ENCODE peak calls at places on chromosome 6, in nine cellular contexts. K, F, Y, B, Z, G, L, X and V are unnamed samples.

GRCh38 chr6:166987448-166987847 is 11.7 kb upstream of the CEP43 start:
- DNase-seq in X (no peak), L (no peak), Y (no peak), Z (no peak), F (no peak), G (no peak), K (no peak), B (no peak), V (no peak)

GRCh38 chr6:15330174-15330934 is 84.5 kb downstream of the JARID2 start:
- DNase-seq in G (no peak), L (peak), F (no peak), B (no peak), Y (no peak), Z (no peak), K (no peak), X (no peak), V (peak)

GRCh38 chr6:128569737-128570438 is 49.5 kb upstream of the PTPRK start:
- DNase-seq in X (peak), Z (no peak), B (peak), Y (peak), G (no peak), K (no peak), L (peak), F (peak), V (peak)

GRCh38 chr6:71498643-71499042 is 210.0 kb downstream of the OGFRL1 start:
- DNase-seq in Z (no peak), K (no peak), F (no peak), B (no peak), G (no peak), Y (no peak), X (no peak), L (no peak), V (no peak)

GRCh38 chr6:84581494-84582259 is 182.7 kb downstream of the TBX18 start:
- DNase-seq in K (no peak), Y (peak), Z (no peak), X (no peak), L (peak), B (peak), F (peak), G (no peak), V (peak)

GRCh38 chr6:121697921-121698320 is 262.5 kb downstream of the GJA1 start:
- DNase-seq in B (no peak), F (no peak), L (no peak), X (no peak), G (no peak), Y (no peak), Z (no peak), K (no peak), V (no peak)

GRCh38 chr6:129852257-129852858 is 8.8 kb downstream of the TMEM244 start:
- DNase-seq in L (no peak), Z (no peak), F (no peak), Y (no peak), X (no peak), B (no peak), G (no peak), K (no peak), V (no peak)

GRCh38 chr6:112827793-112828192 is 480.7 kb downstream of the RFPL4B start:
- DNase-seq in F (no peak), B (no peak), K (peak), Y (no peak), X (peak), L (peak), G (no peak), Z (peak), V (peak)

GRCh38 chr6:159312204-159312603 is 143.0 kb downstream of the FNDC1 start:
- DNase-seq in Z (no peak), Y (no peak), K (no peak), G (no peak), X (no peak), L (peak), B (no peak), F (peak), V (no peak)

GRCh38 chr6:17967668-17968067 is 19.8 kb downstream of the KIF13A start:
- DNase-seq in Y (no peak), X (no peak), K (no peak), L (no peak), Z (no peak), G (no peak), F (no peak), B (no peak), V (no peak)

GRCh38 chr6:168345896-168346754 is 26.5 kb upstream of the DACT2 start:
- DNase-seq in B (no peak), K (no peak), L (no peak), Y (no peak), F (no peak), G (peak), Z (no peak), X (no peak), V (no peak)

GRCh38 chr6:4637691-4638433 is 138.3 kb upstream of the CDYL start:
- DNase-seq in G (no peak), F (peak), L (peak), Y (peak), K (no peak), X (no peak), Z (no peak), B (peak), V (peak)

GRCh38 chr6:139888691-139889122 is 514.3 kb upstream of the CITED2 start:
- DNase-seq in Y (no peak), X (peak), K (no peak), B (no peak), Z (no peak), L (peak), G (no peak), F (no peak), V (peak)

GRCh38 chr6:35214869-35215664 is 1.3 kb downstream of the SCUBE3 start:
- DNase-seq in X (peak), Z (no peak), G (no peak), L (no peak), B (no peak), K (no peak), Y (no peak), F (no peak), V (no peak)

GRCh38 chr6:35215665-35216411 is 2.1 kb downstream of the SCUBE3 start:
- DNase-seq in G (no peak), F (no peak), X (no peak), L (no peak), B (no peak), Z (no peak), Y (no peak), K (no peak), V (no peak)

GRCh38 chr6:35216412-35216732 is 2.6 kb downstream of the SCUBE3 start:
- DNase-seq in B (no peak), X (no peak), K (no peak), G (no peak), L (peak), Y (no peak), Z (no peak), F (no peak), V (no peak)

GRCh38 chr6:35213161-35213823 is 464 bp upstream of the SCUBE3 start:
- DNase-seq in L (no peak), F (no peak), Y (no peak), B (no peak), X (peak), G (no peak), K (no peak), Z (no peak), V (no peak)

DNA sequence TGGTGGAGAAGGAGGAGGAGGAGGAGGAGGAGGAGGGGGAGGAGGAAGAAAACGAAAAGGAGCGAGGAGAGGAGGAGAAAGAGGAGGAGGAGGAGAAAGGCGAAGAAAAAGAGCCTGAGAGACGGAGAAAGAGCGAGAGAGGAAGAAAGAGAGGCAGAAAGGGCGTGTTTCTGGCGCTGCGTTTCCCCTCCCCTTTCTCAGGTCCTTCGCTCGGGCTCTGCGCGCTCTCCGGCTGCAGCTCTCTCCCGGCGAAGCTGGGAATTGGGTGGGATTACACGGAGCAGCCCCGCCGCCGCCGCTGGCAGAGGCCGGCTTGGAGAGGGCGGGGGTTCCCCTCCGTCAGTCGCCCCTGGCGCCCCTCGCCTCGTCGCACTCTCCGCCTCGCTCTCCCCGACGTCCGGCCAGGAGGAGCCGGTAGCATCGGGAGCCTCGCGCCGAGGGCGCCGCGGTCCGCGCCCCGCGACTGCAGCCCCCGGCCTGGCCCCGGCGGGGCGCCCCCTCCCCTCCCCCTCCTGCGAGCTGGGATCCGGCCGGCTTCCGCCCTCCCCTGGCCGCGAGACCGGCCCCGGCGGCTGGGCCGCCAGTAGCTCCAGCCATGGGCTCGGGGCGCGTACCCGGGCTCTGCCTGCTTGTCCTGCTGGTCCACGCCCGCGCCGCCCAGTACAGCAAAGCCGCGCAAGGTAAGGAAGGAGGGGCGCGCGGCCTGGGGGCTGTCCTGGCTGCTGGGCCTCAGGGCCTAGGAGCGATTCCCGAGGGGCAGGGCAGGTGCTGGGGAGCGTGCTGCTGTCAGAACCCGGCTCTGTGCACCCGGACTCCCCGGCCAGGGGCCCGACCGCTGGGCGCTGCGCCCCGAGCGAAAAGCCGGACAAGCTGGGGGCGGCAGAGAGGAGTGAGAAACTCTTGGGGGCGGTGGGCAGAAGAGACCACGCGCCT is at the start of gene SCUBE3:
- DNase-seq in X (peak), G (no peak), Z (no peak), B (no peak), K (peak), F (no peak), Y (no peak), L (peak), V (peak)
- H3K4me3 ChIP-seq in X (peak), G (peak), Z (peak), B (peak), K (peak), F (peak), Y (peak), L (peak), V (peak)

DNA sequence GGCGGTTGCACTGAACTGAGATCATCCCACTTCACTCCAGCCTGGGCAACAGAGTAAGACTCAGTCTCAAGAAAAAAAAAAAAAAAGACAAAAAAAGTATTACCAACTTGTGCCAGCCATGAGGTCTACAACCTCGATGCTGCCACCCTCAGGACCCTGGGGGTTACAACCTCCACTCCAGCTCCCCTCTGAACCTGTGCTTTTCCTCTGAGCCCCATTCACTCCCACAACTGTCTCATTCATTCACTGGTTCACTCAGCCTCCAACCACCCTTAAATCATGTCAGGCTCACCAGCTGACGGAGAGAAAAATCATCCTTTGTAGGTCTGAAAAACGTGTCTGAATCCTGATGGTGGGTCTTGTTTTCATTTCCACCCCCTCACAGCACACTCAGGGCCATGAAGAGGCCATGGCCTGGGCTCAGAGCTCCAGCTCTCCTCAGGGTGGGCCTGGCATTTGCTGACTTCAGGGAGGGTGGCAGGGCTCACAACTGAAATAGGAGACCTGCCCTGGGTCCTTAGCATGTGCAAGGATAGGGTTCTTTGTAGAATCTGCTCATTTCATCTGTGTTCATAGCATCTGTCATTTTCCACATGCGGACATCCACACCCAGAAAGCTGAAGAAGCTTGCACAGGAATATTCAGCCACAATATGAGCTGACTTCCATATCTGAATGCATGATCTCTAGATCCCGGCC is 1.9 kb upstream of the ULBP1 start:
- DNase-seq in Z (no peak), G (peak), X (peak), F (no peak), L (peak), K (no peak), Y (no peak), B (peak), V (no peak)
- TF ChIP-seq CTCF in Z (no peak), G (no peak), X (peak), F (peak), L (peak), K (no peak), Y (peak), B (peak), V (peak)

DNA sequence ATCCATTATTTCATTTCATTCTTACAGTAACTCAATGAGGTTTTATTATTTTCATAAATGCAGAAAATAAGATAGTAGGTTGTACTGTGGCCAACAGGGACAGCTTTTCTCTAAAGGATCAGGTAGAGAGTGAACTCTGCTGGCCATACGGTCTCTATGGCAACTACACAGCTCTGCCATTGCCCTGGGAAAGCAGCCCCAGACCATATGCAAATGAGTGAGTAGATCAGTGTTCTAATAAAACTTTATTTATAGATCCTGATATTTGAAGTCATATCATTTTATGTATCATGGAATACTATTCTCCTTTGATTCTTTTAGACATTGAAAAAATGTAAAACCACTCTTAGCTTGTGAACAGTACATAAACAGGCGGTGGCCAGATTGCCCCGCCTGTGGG is 192.5 kb upstream of the RREB1 start:
- DNase-seq in Z (no peak), F (no peak), Y (no peak), G (no peak), B (no peak), K (no peak), L (no peak), X (no peak), V (no peak)
- H3K4me3 ChIP-seq in Z (peak), F (no peak), Y (no peak), G (peak), B (no peak), K (no peak), L (no peak), X (no peak), V (peak)

GRCh38 chr6:56246941-56247653 is at the start of gene COL21A1:
- DNase-seq in Z (no peak), B (no peak), Y (no peak), K (peak), G (peak), X (peak), L (no peak), F (no peak), V (peak)
- TF ChIP-seq CTCF in Z (no peak), B (peak), Y (peak), K (peak), G (no peak), X (peak), L (peak), F (peak), V (peak)

DNA sequence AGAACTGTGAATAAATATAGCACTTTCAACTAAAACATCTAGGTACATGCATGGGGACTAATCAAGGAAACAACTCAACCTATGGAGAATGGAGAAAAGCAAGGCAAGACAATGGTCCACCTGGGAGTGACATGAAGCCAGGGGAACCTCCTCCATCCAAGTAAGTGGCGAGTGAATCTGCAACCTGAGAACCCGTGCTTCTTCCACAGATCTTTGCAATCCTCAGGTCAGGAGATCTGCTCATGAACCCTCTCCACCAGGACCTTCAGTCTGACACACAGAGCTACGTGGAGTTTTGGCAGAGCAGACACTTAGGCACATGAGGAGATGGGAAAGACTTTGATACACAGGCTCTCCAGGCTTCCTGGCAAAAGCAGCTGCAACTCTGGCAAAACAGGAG is 58.8 kb upstream of the KHDRBS2 start:
- DNase-seq in Z (no peak), F (no peak), X (no peak), B (no peak), Y (no peak), L (no peak), K (no peak), G (no peak), V (no peak)
- H3K4me3 ChIP-seq in Z (no peak), F (no peak), X (no peak), B (no peak), Y (no peak), L (no peak), K (no peak), G (no peak), V (no peak)

DNA sequence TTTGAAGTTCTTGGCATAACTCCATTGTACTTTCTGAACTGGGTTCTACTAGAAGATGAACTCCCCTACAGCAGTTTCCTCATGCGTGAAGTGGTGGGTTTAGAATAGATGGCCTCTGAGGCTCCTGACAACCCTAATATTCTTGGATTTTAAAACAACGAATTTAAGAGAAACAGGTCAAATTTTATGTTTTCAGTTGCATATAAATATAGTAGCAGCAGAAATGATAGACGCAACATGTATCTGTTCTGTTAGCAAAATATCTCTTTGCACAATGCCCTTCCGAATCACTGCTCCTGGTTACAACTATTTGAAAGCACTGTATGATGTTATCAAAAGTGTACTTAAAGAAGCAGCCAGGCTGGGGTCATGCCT is 247.2 kb downstream of the TBC1D7 start:
- DNase-seq in G (no peak), X (no peak), K (no peak), B (no peak), Z (no peak), F (no peak), L (no peak), Y (no peak), V (no peak)
- TF ChIP-seq CTCF in G (no peak), X (no peak), K (no peak), B (no peak), Z (no peak), F (no peak), L (no peak), Y (no peak), V (no peak)

GRCh38 chr6:111676383-111676782 is 70.7 kb upstream of the TRAF3IP2 start:
- DNase-seq in L (no peak), B (no peak), K (no peak), F (no peak), Z (no peak), G (no peak), Y (no peak), X (peak), V (no peak)

GRCh38 chr6:111679126-111679525 is 73.4 kb upstream of the TRAF3IP2 start:
- DNase-seq in B (no peak), X (no peak), Z (no peak), F (no peak), L (no peak), Y (no peak), K (no peak), G (no peak), V (no peak)

GRCh38 chr6:111674882-111675281 is 69.2 kb upstream of the TRAF3IP2 start:
- DNase-seq in B (no peak), K (no peak), Z (no peak), L (no peak), F (no peak), G (no peak), X (no peak), Y (no peak), V (no peak)

GRCh38 chr6:111680013-111680712 is 74.5 kb upstream of the TRAF3IP2 start:
- DNase-seq in K (peak), X (no peak), Y (no peak), F (no peak), Z (peak), B (no peak), L (no peak), G (no peak), V (no peak)

GRCh38 chr6:111677186-111677990 is 71.7 kb upstream of the TRAF3IP2 start:
- DNase-seq in K (no peak), Y (no peak), X (peak), Z (no peak), F (no peak), B (no peak), G (no peak), L (no peak), V (no peak)
- H3K4me3 ChIP-seq in K (no peak), Y (no peak), X (no peak), Z (no peak), F (no peak), B (no peak), G (no peak), L (no peak), V (no peak)

GRCh38 chr6:98944598-98945011 is 3.1 kb downstream of the FBXL4 start:
- DNase-seq in X (no peak), K (no peak), L (peak), F (no peak), Z (no peak), G (no peak), B (no peak), Y (no peak), V (peak)

GRCh38 chr6:98941319-98941718 is 6.4 kb downstream of the FBXL4 start:
- DNase-seq in F (no peak), L (no peak), G (no peak), Z (no peak), X (no peak), K (no peak), B (no peak), Y (no peak), V (no peak)

GRCh38 chr6:98944168-98944567 is 3.6 kb downstream of the FBXL4 start:
- DNase-seq in F (no peak), K (no peak), Z (no peak), G (no peak), Y (no peak), X (no peak), B (no peak), L (no peak), V (no peak)

GRCh38 chr6:98945311-98946005 is 2.3 kb downstream of the FBXL4 start:
- DNase-seq in F (no peak), Y (no peak), K (no peak), B (no peak), Z (no peak), L (no peak), X (no peak), G (no peak), V (no peak)

DNA sequence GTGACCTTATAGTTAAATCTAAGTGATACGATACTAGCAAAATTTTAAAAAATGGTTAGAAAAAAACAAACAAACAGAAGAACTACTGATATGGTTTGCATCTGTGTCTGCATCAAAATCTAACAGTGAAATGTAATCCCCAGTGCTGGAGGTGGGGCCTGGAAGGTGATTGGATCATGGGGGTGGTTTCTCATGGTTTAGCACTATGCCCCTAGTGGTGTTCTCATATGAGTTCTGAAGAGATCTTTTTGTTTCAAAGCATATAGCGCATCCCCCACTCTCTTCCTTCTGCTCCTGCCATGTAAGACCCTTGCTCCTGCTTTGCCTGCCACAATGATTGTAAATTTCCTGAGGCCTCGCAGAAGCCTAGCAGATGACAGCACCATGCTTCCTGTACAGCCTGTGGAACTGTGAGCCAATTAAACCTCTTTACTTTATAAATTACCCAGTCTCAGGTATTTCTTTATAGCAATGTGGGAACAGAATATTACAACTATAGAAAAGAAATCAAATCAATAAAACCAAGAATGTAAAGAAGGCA is 5.4 kb downstream of the FBXL4 start:
- DNase-seq in Z (no peak), G (no peak), B (no peak), X (no peak), Y (no peak), F (no peak), L (no peak), K (no peak), V (no peak)
- TF ChIP-seq CTCF in Z (no peak), G (no peak), B (no peak), X (peak), Y (no peak), F (no peak), L (no peak), K (no peak), V (no peak)